ENCODE peak calls at places on chromosome 10, in eight cellular contexts. Y, G, U, V, Z, J, H and T are unnamed samples.
A peak's percentile ranks its signal among the peaks of the same experiment; 100 is the strongest.

GRCh38 chr10:95864906-95865813 is 42.6 kb upstream of the CC2D2B start:
- DNase-seq in Y (no peak), G (peak; percentile 13), U (peak; percentile 21), V (peak; percentile 36), Z (no peak), J (peak; percentile 1), H (peak; percentile 90), T (peak; percentile 7)

GRCh38 chr10:15436696-15437095 is 65.6 kb upstream of the FAM171A1 start:
- DNase-seq in Y (no peak), G (no peak), U (no peak), V (no peak), Z (no peak), J (no peak), H (no peak), T (no peak)

GRCh38 chr10:122379041-122379440 is 4.5 kb downstream of the PLEKHA1 start:
- DNase-seq in Y (no peak), G (peak; percentile 11), U (no peak), V (no peak), Z (no peak), J (no peak), H (no peak), T (no peak)

GRCh38 chr10:79246606-79247275 is 100.5 kb upstream of the PPIF start:
- DNase-seq in Y (peak; percentile 59), G (no peak), U (peak; percentile 45), V (peak; percentile 82), Z (no peak), J (no peak), H (peak; percentile 73), T (no peak)

GRCh38 chr10:99966306-99966705 is 43.4 kb downstream of the DNMBP start:
- DNase-seq in Y (no peak), G (no peak), U (no peak), V (no peak), Z (no peak), J (no peak), H (peak; percentile 66), T (no peak)

GRCh38 chr10:71435571-71436267 is 39.0 kb downstream of the CDH23 start:
- DNase-seq in Y (no peak), G (no peak), U (no peak), V (peak; percentile 41), Z (peak; percentile 54), J (no peak), H (peak; percentile 14), T (no peak)

GRCh38 chr10:86599041-86599440 is 55.3 kb upstream of the OPN4 start:
- DNase-seq in Y (no peak), G (no peak), U (no peak), V (no peak), Z (no peak), J (no peak), H (no peak), T (no peak)

GRCh38 chr10:47167591-47167990 is 132.4 kb upstream of the GDF10 start:
- DNase-seq in Y (no peak), G (no peak), U (no peak), V (no peak), Z (no peak), J (no peak), H (no peak), T (no peak)

GRCh38 chr10:29598861-29599311 is 35.9 kb downstream of the SVIL start:
- DNase-seq in Y (no peak), G (no peak), U (peak; percentile 40), V (peak; percentile 64), Z (no peak), J (no peak), H (peak; percentile 73), T (no peak)

GRCh38 chr10:14142631-14143270 is 188.0 kb downstream of the FRMD4A start:
- DNase-seq in Y (no peak), G (no peak), U (no peak), V (no peak), Z (no peak), J (no peak), H (no peak), T (no peak)

GRCh38 chr10:73262105-73262730 is 9.8 kb upstream of the MRPS16 start:
- DNase-seq in Y (no peak), G (no peak), U (no peak), V (no peak), Z (no peak), J (no peak), H (peak; percentile 73), T (no peak)

GRCh38 chr10:15167411-15168295 is 840 bp downstream of the NMT2 start:
- DNase-seq in Y (peak; percentile 23), G (peak; percentile 10), U (peak; percentile 13), V (peak; percentile 47), Z (no peak), J (peak; percentile 28), H (peak; percentile 47), T (no peak)

GRCh38 chr10:103803941-103804340 is 51.4 kb downstream of the SH3PXD2A start:
- DNase-seq in Y (no peak), G (no peak), U (no peak), V (no peak), Z (no peak), J (peak; percentile 24), H (no peak), T (no peak)

GRCh38 chr10:26699631-26700030 is 2.1 kb downstream of the PDSS1 start:
- DNase-seq in Y (no peak), G (no peak), U (no peak), V (no peak), Z (no peak), J (no peak), H (no peak), T (no peak)

GRCh38 chr10:16470747-16471146 is 33.9 kb downstream of the PTER start:
- DNase-seq in Y (no peak), G (no peak), U (no peak), V (no peak), Z (no peak), J (no peak), H (no peak), T (no peak)

GRCh38 chr10:67705921-67706320 is 9.9 kb upstream of the CTNNA3 start:
- DNase-seq in Y (no peak), G (no peak), U (no peak), V (no peak), Z (no peak), J (no peak), H (no peak), T (no peak)
- H3K27ac ChIP-seq in Y (no peak overlapping the region), G (no peak overlapping the region), U (no peak overlapping the region), V (no peak overlapping the region), Z (no peak overlapping the region), J (no peak overlapping the region), H (peak overlapping the region; percentile 89), T (no peak overlapping the region)

GRCh38 chr10:123559066-123559822 is 106.9 kb upstream of the GPR26 start:
- DNase-seq in Y (peak; percentile 85), G (peak; percentile 53), U (peak; percentile 72), V (peak; percentile 54), Z (peak; percentile 90), J (peak; percentile 61), H (peak; percentile 72), T (peak; percentile 93)

GRCh38 chr10:123562387-123562786 is 103.8 kb upstream of the GPR26 start:
- DNase-seq in Y (no peak), G (no peak), U (no peak), V (no peak), Z (no peak), J (no peak), H (no peak), T (no peak)

GRCh38 chr10:123560301-123561144 is 105.6 kb upstream of the GPR26 start:
- DNase-seq in Y (no peak), G (no peak), U (no peak), V (no peak), Z (peak; percentile 63), J (no peak), H (no peak), T (no peak)

GRCh38 chr10:123559823-123560092 is 106.4 kb upstream of the GPR26 start:
- DNase-seq in Y (no peak), G (no peak), U (no peak), V (no peak), Z (no peak), J (no peak), H (no peak), T (no peak)

DNA sequence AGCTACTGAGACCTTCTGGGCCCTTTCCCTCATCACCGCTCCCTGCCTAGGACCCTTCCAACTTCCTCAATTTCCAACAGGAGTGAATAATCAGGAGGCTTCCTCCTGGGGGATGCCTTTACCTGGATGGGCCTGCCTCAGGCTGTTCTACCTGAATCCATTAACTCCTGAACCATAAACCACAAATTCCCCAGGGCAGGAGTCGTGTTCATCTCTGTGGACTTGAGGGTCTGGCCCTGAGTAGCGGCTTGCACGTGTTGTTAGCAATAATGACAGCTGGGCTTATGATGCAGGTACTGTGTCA is 105.1 kb upstream of the GPR26 start:
- DNase-seq in Y (no peak), G (no peak), U (no peak), V (no peak), Z (no peak), J (no peak), H (no peak), T (no peak)
- H3K27ac ChIP-seq in Y (no peak overlapping the region), G (no peak overlapping the region), U (no peak overlapping the region), V (no peak overlapping the region), Z (no peak overlapping the region), J (no peak overlapping the region), H (no peak overlapping the region), T (no peak overlapping the region)

GRCh38 chr10:77887631-77888355 is 38.8 kb downstream of the DLG5 start:
- DNase-seq in Y (no peak), G (no peak), U (no peak), V (no peak), Z (no peak), J (no peak), H (peak; percentile 19), T (no peak)

GRCh38 chr10:77889277-77889903 is 37.2 kb downstream of the DLG5 start:
- DNase-seq in Y (peak; percentile 72), G (no peak), U (no peak), V (no peak), Z (no peak), J (no peak), H (no peak), T (peak; percentile 27)

GRCh38 chr10:77890097-77890496 is 36.5 kb downstream of the DLG5 start:
- DNase-seq in Y (no peak), G (no peak), U (no peak), V (no peak), Z (no peak), J (no peak), H (no peak), T (no peak)

GRCh38 chr10:77886795-77887355 is 39.7 kb downstream of the DLG5 start:
- DNase-seq in Y (no peak), G (no peak), U (no peak), V (no peak), Z (no peak), J (no peak), H (no peak), T (no peak)

GRCh38 chr10:77888356-77888703 is 38.2 kb downstream of the DLG5 start:
- DNase-seq in Y (no peak), G (no peak), U (no peak), V (no peak), Z (no peak), J (no peak), H (peak; percentile 30), T (no peak)
- H3K27ac ChIP-seq in Y (peak overlapping the region; percentile 47), G (no peak overlapping the region), U (peak overlapping the region; percentile 43), V (no peak overlapping the region), Z (no peak overlapping the region), J (no peak overlapping the region), H (peak overlapping the region; percentile 26), T (peak overlapping the region; percentile 71)

DNA sequence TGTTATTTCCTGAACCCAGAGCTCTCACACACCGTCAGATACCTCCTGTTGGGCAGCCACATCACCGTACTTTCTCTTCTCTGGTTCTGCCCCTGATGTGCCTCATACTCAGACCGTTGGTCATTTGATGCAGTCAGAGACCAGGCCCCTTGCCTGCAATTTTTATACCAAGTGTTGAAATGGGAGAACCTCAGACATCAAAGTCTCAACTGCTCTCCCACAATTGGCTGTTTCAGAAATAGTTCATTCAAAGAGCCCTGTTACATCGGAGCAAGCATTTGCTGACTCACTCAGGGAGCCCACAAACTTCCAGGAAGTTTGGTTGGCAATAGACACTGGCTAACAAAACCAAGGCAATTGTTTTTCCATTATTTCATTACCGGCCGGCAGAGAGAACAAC is 33.5 kb upstream of the ADAM12 start:
- DNase-seq in Y (no peak), G (no peak), U (no peak), V (peak; percentile 17), Z (no peak), J (no peak), H (peak; percentile 96), T (no peak)
- H3K27ac ChIP-seq in Y (peak overlapping the region; percentile 14), G (no peak overlapping the region), U (no peak overlapping the region), V (no peak overlapping the region), Z (no peak overlapping the region), J (no peak overlapping the region), H (no peak overlapping the region), T (no peak overlapping the region)